ENCODE peak calls at places on chromosomes 4 and X, in seven cellular contexts. L is tibial nerve, Q is HepG2, H is SK-N-SH, A is sigmoid colon, V is A549, S is transverse colon. B is an unnamed sample. For H3K4me1, the result is how much of the 10 kb centered on the place peaks cover.

GRCh38 chr4:79455216-79455615 is 47.2 kb upstream of the GK2 start:
- DNase-seq in L (no peak), A (no peak), H (no peak), V (no peak), S (no peak), Q (no peak), B (no peak)

GRCh38 chr4:154044118-154044517 is 255.2 kb upstream of the SFRP2 start:
- DNase-seq in V (no peak), Q (no peak), H (no peak), S (no peak), L (peak), A (no peak), B (no peak)

GRCh38 chrX:119755981-119756533 is 2.3 kb upstream of the SOWAHD start:
- DNase-seq in H (no peak), S (peak), A (no peak), V (no peak), Q (peak), L (no peak), B (no peak)

GRCh38 chr4:156971623-156972369 is at the start of gene PDGFC:
- DNase-seq in H (peak), S (peak), L (peak), V (peak), Q (peak), A (peak), B (peak)

GRCh38 chr4:119028296-119028695 is 107.3 kb upstream of the MYOZ2 start:
- DNase-seq in L (no peak), S (no peak), V (no peak), Q (no peak), A (no peak), H (no peak), B (no peak)

GRCh38 chrX:39214380-39215126 is 413.3 kb downstream of the MID1IP1 start:
- DNase-seq in S (no peak), H (no peak), A (no peak), Q (no peak), V (no peak), L (no peak), B (no peak)

GRCh38 chr4:184957451-184958115 is 60.7 kb upstream of the HELT start:
- DNase-seq in H (no peak), A (no peak), S (no peak), Q (no peak), L (no peak), V (no peak), B (no peak)

GRCh38 chr4:68344785-68345184 is 5.1 kb downstream of the YTHDC1 start:
- DNase-seq in A (no peak), Q (no peak), H (no peak), L (no peak), S (no peak), V (no peak), B (no peak)

GRCh38 chrX:57119416-57119815 is 1.9 kb downstream of the SPIN2B start:
- DNase-seq in A (no peak), L (no peak), Q (no peak), S (no peak), H (no peak), V (no peak), B (no peak)

GRCh38 chr4:86971355-86971683 is 36.5 kb downstream of the AFF1 start:
- DNase-seq in S (no peak), H (no peak), Q (no peak), A (no peak), V (no peak), L (no peak), B (no peak)

GRCh38 chrX:63561425-63561824 is 210.3 kb upstream of the SPIN4 start:
- DNase-seq in Q (no peak), L (no peak), S (no peak), H (no peak), V (no peak), A (no peak), B (no peak)

GRCh38 chrX:134999469-134999868 is 8.7 kb downstream of the SMIM10 start:
- DNase-seq in Q (peak), V (peak), A (no peak), H (peak), L (no peak), S (no peak), B (no peak)

GRCh38 chr4:121269001-121269400 is 104.9 kb upstream of the TNIP3 start:
- DNase-seq in A (no peak), H (no peak), S (no peak), L (no peak), V (no peak), Q (no peak), B (no peak)

GRCh38 chr4:152176627-152177214 is 359.2 kb downstream of the FBXW7 start:
- DNase-seq in A (no peak), S (no peak), L (no peak), H (no peak), Q (no peak), V (no peak), B (no peak)

GRCh38 chr4:31107362-31107761 is 387.2 kb downstream of the PCDH7 start:
- DNase-seq in L (no peak), H (no peak), S (no peak), V (no peak), Q (no peak), A (no peak), B (no peak)

DNA sequence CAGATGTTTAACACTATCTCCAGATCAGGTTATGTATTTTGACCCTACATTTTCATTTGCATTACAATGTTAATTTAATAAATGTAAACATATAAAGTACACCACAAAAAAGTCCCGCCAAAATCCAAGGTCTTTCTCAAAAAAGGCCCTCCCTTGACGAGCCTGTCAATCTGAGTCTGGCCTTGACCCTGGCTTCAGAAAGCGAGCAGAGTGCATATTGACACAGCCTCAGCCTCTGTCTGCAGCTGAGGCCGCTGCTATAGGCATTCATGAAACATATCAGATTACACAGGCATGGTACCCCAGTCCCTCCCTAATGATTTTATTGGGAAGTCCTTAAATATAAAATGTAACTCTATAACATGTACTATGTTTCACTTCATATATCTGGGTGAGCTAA is 6.2 kb downstream of the MBNL3 start:
- DNase-seq in A (no peak), L (no peak), H (no peak), S (no peak), Q (peak), V (no peak), B (no peak)
- H3K4me1 ChIP-seq in A (under half), L (under half), H (under half), S (under half), Q (half or more), V (under half), B (under half)

GRCh38 chr4:123616970-123617392 is 220.4 kb downstream of the SPRY1 start:
- DNase-seq in S (peak), V (no peak), A (peak), L (peak), H (peak), Q (no peak), B (no peak)
- TF ChIP-seq EP300 in S (no peak), V (no peak), A (peak), L (peak), H (no peak), Q (no peak), B (no peak)

GRCh38 chr4:48333587-48333986 is 7.7 kb upstream of the SLAIN2 start:
- DNase-seq in A (no peak), Q (no peak), L (no peak), S (no peak), V (no peak), H (no peak), B (no peak)
- H3K4me1 ChIP-seq in A (under half), Q (under half), L (under half), S (under half), V (under half), H (under half), B (under half)

GRCh38 chr4:5037553-5038551 is 13.4 kb upstream of the STK32B start:
- DNase-seq in H (no peak), L (peak), A (no peak), Q (peak), S (peak), V (peak), B (no peak)
- TF ChIP-seq EP300 in H (peak), L (peak), A (no peak), Q (no peak), S (no peak), V (peak), B (no peak)

GRCh38 chr4:94508841-94509240 is 57.1 kb downstream of the PDLIM5 start:
- DNase-seq in S (no peak), L (no peak), H (no peak), A (no peak), V (no peak), Q (no peak), B (no peak)

GRCh38 chr4:94507281-94507680 is 55.5 kb downstream of the PDLIM5 start:
- DNase-seq in Q (no peak), H (no peak), A (no peak), S (no peak), V (peak), L (no peak), B (no peak)

GRCh38 chr4:94506822-94507221 is 55.1 kb downstream of the PDLIM5 start:
- DNase-seq in L (no peak), S (no peak), H (no peak), Q (no peak), V (no peak), A (no peak), B (no peak)

GRCh38 chr4:94507708-94508107 is 56.0 kb downstream of the PDLIM5 start:
- DNase-seq in V (peak), A (no peak), H (no peak), Q (peak), S (peak), L (peak), B (no peak)

GRCh38 chr4:94508256-94508655 is 56.5 kb downstream of the PDLIM5 start:
- DNase-seq in V (no peak), L (no peak), S (no peak), H (no peak), A (no peak), Q (no peak), B (no peak)
- H3K4me1 ChIP-seq in V (half or more), L (under half), S (under half), H (under half), A (half or more), Q (under half), B (under half)

B was measured in ovary.